ENCODE peak calls at places on chromosomes 6 and 20, in four cellular contexts. U, M, N and K are unnamed samples. For H3K9me3, the result is how much of the 10 kb centered on the place peaks cover.

GRCh38 chr6:111712398-111712797 is 106.7 kb upstream of the TRAF3IP2 start:
- DNase-seq in U (no peak), N (no peak), M (no peak), K (no peak)

GRCh38 chr20:35698298-35699126 is 640 bp downstream of the NFS1 start:
- DNase-seq in U (no peak), N (peak), M (no peak), K (no peak)

GRCh38 chr6:25472314-25472713 is 179.7 kb upstream of the SCGN start:
- DNase-seq in M (no peak), N (no peak), U (no peak), K (no peak)

GRCh38 chr6:131161987-131162386 is 26.7 kb downstream of the AKAP7 start:
- DNase-seq in N (no peak), M (no peak), U (no peak), K (no peak)

GRCh38 chr6:106547961-106548453 is 81.3 kb downstream of the RTN4IP1 start:
- DNase-seq in N (no peak), M (no peak), U (no peak), K (no peak)

GRCh38 chr6:36129889-36130671 is at the start of gene MAPK13:
- DNase-seq in N (no peak), U (no peak), M (peak), K (no peak)

GRCh38 chr6:126805861-126806260 is 312.6 kb upstream of the RSPO3 start:
- DNase-seq in M (no peak), U (no peak), N (no peak), K (no peak)

GRCh38 chr6:25962368-25963127 is at the start of gene TRIM38:
- DNase-seq in U (peak), M (peak), N (no peak), K (peak)

DNA sequence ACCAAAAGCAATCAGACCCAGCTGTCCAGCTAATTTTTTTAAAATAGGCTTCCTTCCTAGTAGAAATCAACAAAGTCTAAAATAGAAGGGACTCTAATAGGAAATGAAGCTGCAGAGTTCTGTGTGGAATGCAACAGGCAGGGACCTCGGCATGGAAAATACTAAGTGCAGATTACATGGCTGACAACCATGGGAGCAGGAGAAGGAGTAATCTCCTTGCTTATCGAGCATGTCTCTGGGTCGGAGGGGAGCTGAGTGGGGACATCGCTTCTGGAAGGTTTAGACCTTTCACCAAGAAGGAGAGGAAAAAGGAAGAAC is 16.9 kb upstream of the ZNF831 start:
- DNase-seq in M (no peak), N (no peak), U (no peak), K (no peak)
- H3K4me3 ChIP-seq in M (no peak), N (no peak), U (no peak), K (no peak)

GRCh38 chr6:13445005-13445743 is 42.2 kb downstream of the GFOD1 start:
- DNase-seq in N (no peak), U (no peak), M (no peak), K (peak)
- H3K9ac ChIP-seq in N (no peak), U (no peak), M (no peak), K (no peak)

DNA sequence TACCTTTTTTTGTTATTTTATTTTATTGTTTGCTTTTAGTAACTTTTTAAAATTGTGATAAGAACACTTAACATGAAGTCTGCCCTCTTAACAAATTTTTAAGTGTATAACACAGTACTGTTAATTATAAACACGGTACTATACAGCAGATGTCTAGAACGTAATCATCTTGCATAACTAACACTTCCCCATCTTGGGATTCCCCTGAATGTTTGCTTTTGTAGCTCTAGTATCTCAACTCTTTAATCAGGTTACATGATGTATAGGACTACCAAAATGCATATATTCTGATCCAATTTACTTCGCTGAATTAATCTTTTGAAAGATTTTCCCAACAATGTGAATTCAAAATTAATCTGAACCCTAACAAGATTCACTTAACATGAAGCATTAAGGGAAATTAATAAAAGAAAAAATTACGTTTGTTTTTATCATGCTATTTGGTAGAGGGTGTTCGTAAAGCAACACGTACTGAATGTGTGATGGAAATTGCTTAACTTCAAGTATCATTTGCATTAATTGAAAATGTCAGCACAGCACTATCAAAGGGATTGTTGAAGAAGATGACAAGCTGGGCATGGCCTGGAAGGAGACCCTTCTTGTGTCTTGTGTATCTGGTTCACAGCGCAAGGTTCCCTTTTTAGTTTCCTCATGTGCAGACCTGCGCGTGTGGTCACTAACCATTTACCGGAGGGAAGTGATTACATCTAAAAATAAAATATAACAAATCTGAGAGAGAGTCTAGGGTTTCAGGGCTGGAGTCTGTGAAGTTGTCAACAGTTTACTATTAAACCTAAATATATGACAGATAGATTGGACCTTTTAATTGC is 15.2 kb downstream of the COL19A1 start:
- DNase-seq in M (no peak), U (peak), N (no peak), K (no peak)
- H3K9me3 ChIP-seq in M (under half), U (under half), N (under half), K (under half)

GRCh38 chr20:31516166-31516565 is 1.9 kb downstream of the HM13 start:
- DNase-seq in N (no peak), U (no peak), M (no peak), K (no peak)
- H3K4me3 ChIP-seq in N (no peak), U (peak), M (peak), K (peak)

GRCh38 chr6:6723316-6723715 is 134.8 kb downstream of the LY86 start:
- DNase-seq in M (no peak), N (no peak), U (no peak), K (no peak)

GRCh38 chr6:6724319-6725119 is 136.0 kb downstream of the LY86 start:
- DNase-seq in U (no peak), N (peak), M (peak), K (peak)

GRCh38 chr6:6725120-6725833 is 136.8 kb downstream of the LY86 start:
- DNase-seq in U (no peak), N (no peak), M (no peak), K (no peak)

GRCh38 chr6:6722195-6722594 is 133.7 kb downstream of the LY86 start:
- DNase-seq in U (no peak), N (no peak), M (no peak), K (no peak)

GRCh38 chr6:6723792-6724318 is 135.3 kb downstream of the LY86 start:
- DNase-seq in U (no peak), M (no peak), N (no peak), K (no peak)
- H3K9ac ChIP-seq in U (no peak), M (no peak), N (no peak), K (peak)

DNA sequence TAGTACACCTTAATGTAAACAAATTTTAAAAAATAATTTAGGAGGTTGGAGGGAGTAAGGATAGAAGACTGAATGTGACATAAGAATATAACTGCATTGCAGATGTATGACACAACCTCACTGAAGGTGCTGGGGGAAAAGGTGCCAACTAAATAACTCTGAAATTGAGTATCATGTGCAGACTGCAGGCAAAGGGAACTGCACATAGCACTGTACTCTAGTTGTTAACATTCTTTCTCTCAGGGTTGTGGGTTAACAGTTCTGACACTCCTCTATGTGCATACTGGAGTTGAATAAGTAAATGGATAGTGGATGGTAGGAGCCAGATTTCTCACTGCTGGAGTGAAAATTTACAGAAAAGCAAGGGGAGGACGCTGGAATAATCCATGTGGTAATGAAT is 451.9 kb upstream of the CDH4 start:
- DNase-seq in N (no peak), M (no peak), U (no peak), K (no peak)
- H3K9me3 ChIP-seq in N (under half), M (under half), U (under half), K (under half)

DNA sequence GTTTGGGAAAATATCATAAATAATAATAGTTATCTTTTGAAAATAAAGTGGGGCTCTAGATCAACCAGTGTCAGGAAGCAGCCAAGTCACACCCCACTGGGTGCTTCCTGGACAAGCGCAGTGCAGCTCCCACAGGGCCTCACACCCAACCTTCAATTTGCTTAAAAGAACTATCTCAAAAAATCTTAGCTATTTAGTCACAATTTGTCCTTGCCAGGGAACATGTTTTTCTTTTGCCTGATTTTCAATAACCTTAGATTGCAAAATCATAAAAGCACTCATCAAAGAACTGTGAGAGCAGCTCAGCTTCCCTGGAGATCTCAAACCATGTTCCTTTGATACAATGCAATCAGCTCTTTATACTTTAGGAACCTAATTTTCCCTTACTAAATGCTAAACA is 1.6 kb upstream of the NCOA7 start:
- DNase-seq in U (no peak), N (no peak), M (no peak), K (no peak)
- H3K4me3 ChIP-seq in U (peak), N (no peak), M (peak), K (peak)

GRCh38 chr20:17860306-17861197 is 108.0 kb downstream of the SNX5 start:
- DNase-seq in M (no peak), U (no peak), N (no peak), K (no peak)

GRCh38 chr20:17857639-17858449 is 110.8 kb downstream of the SNX5 start:
- DNase-seq in U (no peak), N (no peak), M (no peak), K (no peak)

GRCh38 chr20:17858450-17859001 is 110.1 kb downstream of the SNX5 start:
- DNase-seq in M (no peak), N (no peak), U (no peak), K (no peak)

GRCh38 chr20:17859002-17859615 is 109.5 kb downstream of the SNX5 start:
- DNase-seq in M (peak), U (peak), N (no peak), K (no peak)

DNA sequence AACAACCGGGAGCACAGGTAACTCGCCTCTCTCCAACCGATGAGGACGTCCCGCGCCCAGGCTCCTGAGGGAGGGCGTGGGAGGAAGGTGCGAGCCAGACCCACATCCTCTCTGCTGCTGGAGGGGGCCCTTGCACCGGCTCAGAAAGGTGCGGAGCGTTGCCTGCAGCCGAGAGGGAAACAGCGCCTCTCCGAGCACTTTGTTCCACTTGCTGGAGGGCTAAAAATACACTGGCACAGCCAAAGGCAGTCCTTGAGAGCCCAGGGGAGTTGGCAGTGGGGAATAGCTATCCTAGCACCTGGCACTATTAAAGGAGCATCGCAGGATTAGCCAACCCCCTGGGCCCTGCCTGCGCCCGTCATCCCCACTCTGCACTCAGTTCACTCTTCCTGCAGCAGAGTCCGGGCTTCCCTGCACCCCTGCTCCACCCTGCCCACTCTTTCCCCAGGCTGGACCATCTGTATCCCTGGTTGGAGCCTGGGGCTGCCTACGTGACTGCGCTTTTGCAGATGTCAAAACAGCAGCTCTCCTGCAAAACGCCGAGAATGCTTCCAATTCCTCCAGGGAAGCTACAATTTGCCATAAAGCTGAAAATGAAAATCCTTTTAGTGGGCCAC is 108.9 kb downstream of the SNX5 start:
- DNase-seq in N (no peak), U (no peak), M (no peak), K (no peak)
- H3K9ac ChIP-seq in N (peak), U (no peak), M (no peak), K (no peak)

GRCh38 chr6:45714795-45715507 is 300.7 kb downstream of the CLIC5 start:
- DNase-seq in M (peak), U (peak), N (peak), K (peak)
- H3K9me3 ChIP-seq in M (under half), U (under half), N (under half), K (under half)

GRCh38 chr6:157383471-157383870 is 2.5 kb downstream of the ZDHHC14 start:
- DNase-seq in U (no peak), N (no peak), M (no peak), K (no peak)
- H3K4me3 ChIP-seq in U (no peak), N (no peak), M (no peak), K (no peak)